ENCODE peak calls at places on chromosomes 6 and 20, in ten cellular contexts. H is hepatocyte; G is cardiac muscle cell; V is colonic mucosa; D is heart left ventricle; M is CD8-positive, alpha-beta T cell; B is mammary epithelial cell; J is aorta; N is A673; R is heart right ventricle. C is an unnamed sample.

GRCh38 chr20:51482836-51483235 is 59.7 kb downstream of the NFATC2 start:
- DNase-seq in H (no peak), G (no peak), V (no peak), D (no peak), M (no peak), B (no peak), J (no peak), N (no peak), R (no peak), C (no peak)

GRCh38 chr6:87756858-87757257 is 54.8 kb upstream of the AKIRIN2 start:
- DNase-seq in H (no peak), G (no peak), V (no peak), D (no peak), M (peak), B (peak), J (no peak), N (peak), R (no peak), C (no peak)

GRCh38 chr20:56554869-56555268 is 21.8 kb downstream of the FAM209B start:
- DNase-seq in H (peak), G (peak), V (peak), D (peak), M (no peak), B (peak), J (no peak), N (peak), R (peak), C (no peak)

GRCh38 chr20:62356948-62357667 is 10.0 kb downstream of the LAMA5 start:
- DNase-seq in H (no peak), G (no peak), V (no peak), D (peak), M (no peak), B (peak), J (peak), N (no peak), R (peak), C (no peak)

GRCh38 chr6:859936-860335 is 167.0 kb upstream of the EXOC2 start:
- DNase-seq in H (no peak), G (no peak), V (no peak), D (no peak), M (no peak), B (no peak), J (no peak), N (no peak), R (no peak), C (no peak)

GRCh38 chr6:3621411-3621810 is 130.1 kb downstream of the PXDC1 start:
- DNase-seq in H (no peak), G (no peak), V (no peak), D (no peak), M (no peak), B (no peak), J (no peak), N (no peak), R (no peak), C (no peak)

GRCh38 chr6:41406821-41407787 is 71.7 kb downstream of the NCR2 start:
- DNase-seq in H (peak), G (no peak), V (no peak), D (peak), M (no peak), B (no peak), J (no peak), N (no peak), R (peak), C (no peak)

GRCh38 chr6:11229267-11230043 is 3.0 kb downstream of the NEDD9 start:
- DNase-seq in H (peak), G (peak), V (no peak), D (no peak), M (no peak), B (peak), J (peak), N (no peak), R (no peak), C (no peak)

GRCh38 chr6:4727671-4728435 is 48.4 kb upstream of the CDYL start:
- DNase-seq in H (peak), G (peak), V (peak), D (no peak), M (no peak), B (no peak), J (no peak), N (no peak), R (no peak), C (no peak)

GRCh38 chr6:137903933-137904821 is 37.1 kb downstream of the TNFAIP3 start:
- DNase-seq in H (peak), G (no peak), V (no peak), D (no peak), M (no peak), B (peak), J (no peak), N (no peak), R (no peak), C (no peak)
- H3K27ac ChIP-seq in H (no peak), G (no peak), V (no peak), D (no peak), M (no peak), B (no peak), J (no peak), N (no peak), R (no peak), C (no peak)

DNA sequence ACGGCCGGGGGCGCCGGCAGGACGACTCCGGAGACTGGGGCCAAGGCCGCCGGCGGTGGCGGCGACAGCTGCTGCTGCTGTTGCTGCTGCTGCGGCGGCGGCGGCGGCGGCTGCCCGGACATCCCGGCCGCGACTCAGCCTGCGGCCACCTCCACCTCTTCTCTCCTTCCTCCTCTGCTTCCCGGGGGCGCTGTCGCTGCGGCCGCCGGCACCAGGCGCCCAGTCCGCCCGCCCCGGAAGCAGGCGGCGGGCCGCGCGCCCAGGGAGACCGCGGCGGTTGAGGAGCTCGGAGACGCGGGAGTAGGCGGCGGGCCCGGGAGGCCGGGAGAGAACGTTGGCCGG is 280 bp downstream of the RANBP9 start:
- DNase-seq in H (no peak), G (no peak), V (no peak), D (no peak), M (peak), B (no peak), J (no peak), N (no peak), R (no peak), C (peak)
- H3K27ac ChIP-seq in H (peak), G (peak), V (peak), D (peak), M (peak), B (peak), J (peak), N (peak), R (peak), C (peak)

GRCh38 chr20:48652961-48653705 is 174.7 kb downstream of the PREX1 start:
- DNase-seq in H (no peak), G (no peak), V (no peak), D (no peak), M (no peak), B (no peak), J (no peak), N (no peak), R (no peak), C (no peak)
- H3K27ac ChIP-seq in H (no peak), G (no peak), V (no peak), D (no peak), M (no peak), B (no peak), J (no peak), N (peak), R (no peak), C (peak)

GRCh38 chr6:166624275-166624674 is 2.8 kb downstream of the RPS6KA2 start:
- DNase-seq in H (peak), G (no peak), V (no peak), D (no peak), M (no peak), B (peak), J (no peak), N (peak), R (peak), C (no peak)
- H3K27ac ChIP-seq in H (peak), G (no peak), V (no peak), D (peak), M (no peak), B (peak), J (no peak), N (no peak), R (no peak), C (no peak)

GRCh38 chr6:154337423-154338005 is 19.1 kb downstream of the IPCEF1 start:
- DNase-seq in H (no peak), G (no peak), V (no peak), D (no peak), M (no peak), B (no peak), J (no peak), N (no peak), R (no peak), C (no peak)

GRCh38 chr6:154345811-154346210 is 10.8 kb downstream of the IPCEF1 start:
- DNase-seq in H (no peak), G (no peak), V (no peak), D (no peak), M (no peak), B (no peak), J (no peak), N (no peak), R (no peak), C (no peak)

GRCh38 chr6:154343473-154344308 is 12.9 kb downstream of the IPCEF1 start:
- DNase-seq in H (peak), G (peak), V (peak), D (peak), M (no peak), B (peak), J (no peak), N (peak), R (peak), C (no peak)

GRCh38 chr6:154341326-154341725 is 15.3 kb downstream of the IPCEF1 start:
- DNase-seq in H (no peak), G (no peak), V (no peak), D (no peak), M (no peak), B (no peak), J (no peak), N (no peak), R (no peak), C (no peak)

GRCh38 chr6:154341876-154342275 is 14.7 kb downstream of the IPCEF1 start:
- DNase-seq in H (no peak), G (no peak), V (no peak), D (no peak), M (no peak), B (peak), J (no peak), N (no peak), R (no peak), C (no peak)
- H3K27ac ChIP-seq in H (no peak), G (no peak), V (no peak), D (no peak), M (no peak), B (no peak), J (no peak), N (no peak), R (no peak), C (no peak)